ENCODE peak calls at places on chromosomes 3 and 15, in nine cellular contexts. W, B, H, D, M, T, X, K and A are unnamed samples.

GRCh38 chr15:84826369-84826823 is 9.2 kb downstream of the ALPK3 start:
- DNase-seq in M (peak; percentile 49), B (no peak), K (peak; percentile 36), T (no peak), W (no peak), D (no peak), H (no peak), X (peak; percentile 75), A (no peak)

GRCh38 chr15:23444269-23444668 is 2.8 kb downstream of the GOLGA6L2 start:
- DNase-seq in M (no peak), K (no peak), W (no peak), D (no peak), H (no peak), T (no peak), X (no peak), B (no peak), A (no peak)

GRCh38 chr3:72361990-72362389 is 486.3 kb downstream of the SHQ1 start:
- DNase-seq in X (no peak), M (no peak), B (no peak), T (no peak), W (no peak), D (no peak), H (no peak), K (no peak), A (no peak)

GRCh38 chr3:151168269-151169094 is 34.5 kb downstream of the GPR171 start:
- DNase-seq in X (peak; percentile 59), B (peak; percentile 64), M (peak; percentile 73), W (no peak), T (peak; percentile 79), H (peak; percentile 93), K (peak; percentile 48), D (peak; percentile 63), A (peak; percentile 80)

GRCh38 chr3:126124148-126124868 is 40.4 kb upstream of the SLC41A3 start:
- DNase-seq in M (no peak), K (no peak), D (no peak), W (no peak), T (peak; percentile 12), H (peak; percentile 51), X (no peak), B (no peak), A (no peak)

GRCh38 chr3:139811331-139811730 is 123.7 kb upstream of the CLSTN2 start:
- DNase-seq in X (no peak), W (no peak), D (no peak), K (no peak), H (no peak), T (no peak), M (no peak), B (peak; percentile 6), A (no peak)

GRCh38 chr3:377158-377561 is 180.6 kb downstream of the CHL1 start:
- DNase-seq in K (peak; percentile 26), H (no peak), W (no peak), D (peak; percentile 74), M (peak; percentile 6), T (no peak), B (no peak), X (peak; percentile 4), A (peak; percentile 1)

GRCh38 chr3:182178488-182179200 is 466.9 kb downstream of the SOX2 start:
- DNase-seq in M (no peak), K (no peak), D (no peak), H (no peak), X (no peak), B (no peak), W (no peak), T (no peak), A (no peak)

GRCh38 chr3:31251083-31251482 is 281.6 kb upstream of the STT3B start:
- DNase-seq in M (no peak), D (no peak), B (no peak), W (no peak), T (no peak), X (no peak), H (no peak), K (no peak), A (no peak)

GRCh38 chr15:96887730-96888129 is 557.2 kb downstream of the NR2F2 start:
- DNase-seq in H (no peak), M (no peak), X (no peak), T (no peak), W (no peak), B (peak; percentile 29), D (peak; percentile 70), K (peak; percentile 32), A (no peak)

GRCh38 chr15:38864122-38864521 is 299.5 kb upstream of the RASGRP1 start:
- DNase-seq in K (no peak), X (no peak), W (no peak), D (no peak), T (no peak), H (no peak), B (no peak), M (no peak), A (no peak)

GRCh38 chr3:124878561-124879394 is 8.4 kb downstream of the ITGB5 start:
- DNase-seq in T (peak; percentile 78), W (no peak), B (peak; percentile 91), H (no peak), M (peak; percentile 97), X (peak; percentile 92), D (peak; percentile 96), K (peak; percentile 94), A (peak; percentile 98)

GRCh38 chr3:194761384-194761783 is 75.7 kb downstream of the FAM43A start:
- DNase-seq in K (peak; percentile 30), H (no peak), B (no peak), D (no peak), X (no peak), W (no peak), M (no peak), T (no peak), A (no peak)

GRCh38 chr15:100786901-100787566 is 92.6 kb upstream of the ALDH1A3 start:
- DNase-seq in K (no peak), B (no peak), D (no peak), T (no peak), M (no peak), X (no peak), W (no peak), H (peak; percentile 40), A (no peak)

GRCh38 chr3:131730581-131730980 is 227.8 kb upstream of the MRPL3 start:
- DNase-seq in M (peak; percentile 62), B (no peak), W (no peak), D (no peak), K (peak; percentile 14), H (no peak), T (no peak), X (no peak), A (peak; percentile 65)

GRCh38 chr15:100841426-100841825 is 38.2 kb upstream of the ALDH1A3 start:
- DNase-seq in D (no peak), X (no peak), B (no peak), T (no peak), K (no peak), M (no peak), H (no peak), W (no peak), A (no peak)

GRCh38 chr15:77013786-77014136 is 18.8 kb downstream of the PSTPIP1 start:
- DNase-seq in X (no peak), M (no peak), T (no peak), D (no peak), W (peak; percentile 68), H (no peak), K (peak; percentile 30), B (no peak), A (no peak)

GRCh38 chr15:90286678-90287077 is 21.2 kb downstream of the NGRN start:
- DNase-seq in M (peak; percentile 52), T (peak; percentile 43), D (peak; percentile 52), B (no peak), W (no peak), H (no peak), K (no peak), X (peak; percentile 55), A (peak; percentile 28)

GRCh38 chr3:183912895-183913579 is 28.4 kb upstream of the PARL start:
- DNase-seq in K (no peak), M (peak; percentile 7), W (no peak), H (no peak), X (no peak), T (peak; percentile 16), B (no peak), D (no peak), A (no peak)

DNA sequence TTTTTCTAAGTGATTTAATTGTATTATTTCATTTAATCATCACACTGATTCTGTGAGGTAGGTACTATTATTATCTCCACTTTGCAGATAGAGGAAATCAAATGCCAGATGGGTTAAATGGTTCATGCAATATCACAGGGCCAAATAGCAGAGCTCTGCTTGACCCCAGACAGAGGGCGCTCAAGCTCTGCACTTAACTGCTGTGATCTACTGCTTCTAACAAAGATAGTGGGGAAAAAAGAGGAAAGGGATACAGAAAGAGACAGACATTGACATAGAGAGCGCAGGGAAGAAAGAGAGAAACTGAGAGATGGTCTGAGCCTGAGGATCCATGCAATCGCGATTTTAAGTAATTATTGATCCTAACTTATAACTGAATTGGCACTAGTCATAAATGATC is 279.1 kb upstream of the THRB start:
- DNase-seq in H (peak; percentile 69), W (peak; percentile 1), K (peak; percentile 52), T (peak; percentile 62), D (peak; percentile 78), X (peak; percentile 13), M (peak; percentile 55), B (peak; percentile 52), A (peak; percentile 57)
- TF ChIP-seq CTCF in H (peak; percentile 77), W (peak; percentile 75), K (peak; percentile 90), T (peak; percentile 80), D (peak; percentile 78), X (peak; percentile 83), M (peak; percentile 71), B (peak; percentile 93), A (peak; percentile 76)

DNA sequence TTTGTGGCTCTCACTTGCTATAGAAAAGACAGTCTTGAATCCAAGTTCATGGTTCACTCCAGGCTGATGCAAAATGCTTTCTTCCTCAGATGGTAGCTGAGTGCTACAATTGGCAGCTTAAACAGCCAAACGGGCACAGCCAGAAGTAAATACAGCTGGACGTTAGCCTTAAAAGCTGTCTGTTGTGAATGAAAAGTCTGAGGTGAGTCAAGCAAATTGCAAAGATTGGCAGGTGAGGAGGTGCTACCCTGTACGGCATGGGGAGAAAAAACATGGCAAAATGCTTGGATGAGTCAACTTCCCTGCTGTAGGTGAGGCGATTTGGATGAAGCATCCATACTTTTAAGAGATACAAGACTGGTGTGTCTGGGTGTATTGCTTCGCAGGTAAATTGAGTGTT is 40.5 kb downstream of the IL5RA start:
- DNase-seq in K (no peak), D (no peak), H (no peak), B (no peak), T (no peak), M (no peak), X (no peak), W (no peak), A (no peak)
- H3K4me3 ChIP-seq in K (no peak overlapping the region), D (no peak overlapping the region), H (no peak overlapping the region), B (no peak overlapping the region), T (no peak overlapping the region), M (no peak overlapping the region), X (no peak overlapping the region), W (no peak overlapping the region), A (no peak overlapping the region)

DNA sequence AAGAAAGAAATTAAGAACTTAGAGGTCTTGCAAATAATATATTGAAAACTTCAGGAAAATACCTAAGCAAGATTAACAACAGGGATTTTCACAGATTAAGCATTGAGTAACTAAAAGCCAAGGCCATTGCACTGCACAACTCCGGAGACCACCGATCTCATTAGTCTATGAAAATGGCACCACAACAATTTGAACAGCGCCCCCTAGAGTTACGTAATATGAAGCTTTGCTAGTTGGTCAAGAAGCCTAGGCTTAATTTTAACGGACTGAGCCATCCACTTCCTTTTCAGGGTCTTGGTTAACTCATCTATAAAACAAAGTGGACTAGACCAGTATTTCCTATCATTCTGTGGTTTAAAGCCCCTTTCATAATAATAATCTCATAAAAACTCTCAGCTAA is 24.8 kb downstream of the TMEM212 start:
- DNase-seq in K (no peak), T (no peak), M (no peak), W (no peak), B (no peak), H (no peak), X (no peak), D (no peak), A (no peak)
- TF ChIP-seq CTCF in K (peak; percentile 18), T (peak; percentile 24), M (peak; percentile 25), W (peak; percentile 31), B (peak; percentile 57), H (peak; percentile 28), X (peak; percentile 32), D (no peak), A (peak; percentile 6)

GRCh38 chr3:109325657-109326056 is 9.3 kb upstream of the DPPA2 start:
- DNase-seq in B (no peak), D (no peak), K (no peak), W (no peak), M (no peak), H (no peak), T (no peak), X (no peak), A (no peak)
- H3K4me3 ChIP-seq in B (no peak overlapping the region), D (no peak overlapping the region), K (no peak overlapping the region), W (no peak overlapping the region), M (no peak overlapping the region), H (no peak overlapping the region), T (no peak overlapping the region), X (no peak overlapping the region), A (no peak overlapping the region)